ENCODE peak calls at places on chromosomes 5 and 9, in four cellular contexts. T, V, C and U are unnamed samples.

GRCh38 chr9:20292002-20292401 is 330.3 kb downstream of the MLLT3 start:
- DNase-seq in T (no peak), V (no peak), C (peak; percentile 28), U (no peak)

GRCh38 chr9:78369644-78370219 is 72.8 kb downstream of the PSAT1 start:
- DNase-seq in T (peak; percentile 85), V (peak; percentile 77), C (peak; percentile 37), U (peak; percentile 39)

GRCh38 chr9:83920469-83920941 is 727 bp downstream of the KIF27 start:
- DNase-seq in T (no peak), V (peak; percentile 71), C (no peak), U (no peak)

GRCh38 chr9:3516667-3517330 is 9.0 kb downstream of the RFX3 start:
- DNase-seq in T (no peak), V (no peak), C (no peak), U (no peak)

GRCh38 chr9:98248737-98249474 is 6.5 kb downstream of the TBC1D2 start:
- DNase-seq in T (no peak), V (peak; percentile 71), C (peak; percentile 68), U (no peak)

GRCh38 chr5:74127377-74128338 is 501.7 kb downstream of the ARHGEF28 start:
- DNase-seq in T (peak; percentile 69), V (no peak), C (peak; percentile 23), U (no peak)

GRCh38 chr5:118611332-118611945 is 376.9 kb downstream of the DTWD2 start:
- DNase-seq in T (peak; percentile 52), V (peak; percentile 37), C (peak; percentile 54), U (no peak)

GRCh38 chr5:179239256-179240135 is 105.8 kb downstream of the ADAMTS2 start:
- DNase-seq in T (no peak), V (no peak), C (no peak), U (peak; percentile 2)

GRCh38 chr5:174271316-174271715 is 225.8 kb downstream of the NSG2 start:
- DNase-seq in T (no peak), V (no peak), C (peak; percentile 34), U (no peak)

GRCh38 chr9:128192601-128193371 is 1.4 kb upstream of the CIZ1 start:
- DNase-seq in T (peak; percentile 51), V (no peak), C (peak; percentile 97), U (no peak)

GRCh38 chr9:99851028-99851822 is 29.5 kb downstream of the NR4A3 start:
- DNase-seq in T (no peak), V (no peak), C (no peak), U (peak; percentile 60)

GRCh38 chr5:149414405-149415244 is 35.5 kb upstream of the IL17B start:
- DNase-seq in T (no peak), V (peak; percentile 56), C (no peak), U (no peak)

GRCh38 chr9:91771027-91771426 is 179.0 kb downstream of the ROR2 start:
- DNase-seq in T (no peak), V (peak; percentile 94), C (peak; percentile 61), U (no peak)

GRCh38 chr9:81032030-81032572 is 657.2 kb downstream of the TLE1 start:
- DNase-seq in T (no peak), V (peak; percentile 78), C (no peak), U (no peak)

GRCh38 chr9:87659534-87660419 is 66.1 kb upstream of the CTSL start:
- DNase-seq in T (no peak), V (no peak), C (no peak), U (no peak)

GRCh38 chr9:72524820-72525539 is 3.6 kb downstream of the TMC1 start:
- DNase-seq in T (no peak), V (peak; percentile 86), C (peak; percentile 70), U (peak; percentile 16)

GRCh38 chr9:13064060-13064459 is 215.4 kb downstream of the MPDZ start:
- DNase-seq in T (no peak), V (no peak), C (no peak), U (no peak)

GRCh38 chr5:75716715-75717081 is 539 bp downstream of the POC5 start:
- DNase-seq in T (no peak), V (no peak), C (no peak), U (no peak)

GRCh38 chr5:165135551-165135950 is 1630.1 kb downstream of the MAT2B start:
- DNase-seq in T (no peak), V (no peak), C (no peak), U (no peak)

GRCh38 chr9:1871486-1872181 is 143.5 kb upstream of the SMARCA2 start:
- DNase-seq in T (no peak), V (peak; percentile 1), C (peak; percentile 58), U (no peak)

GRCh38 chr9:131980267-131980916 is 99.3 kb downstream of the MED27 start:
- DNase-seq in T (no peak), V (peak; percentile 24), C (no peak), U (no peak)

GRCh38 chr9:4177970-4178758 is 121.7 kb downstream of the GLIS3 start:
- DNase-seq in T (no peak), V (no peak), C (no peak), U (no peak)

GRCh38 chr9:33988219-33988890 is 60.3 kb downstream of the UBAP2 start:
- DNase-seq in T (no peak), V (no peak), C (no peak), U (peak; percentile 58)

GRCh38 chr9:114837923-114838322 is 32.1 kb upstream of the TNFSF15 start:
- DNase-seq in T (no peak), V (no peak), C (no peak), U (no peak)

GRCh38 chr5:96008987-96009647 is 47.5 kb upstream of the ELL2 start:
- DNase-seq in T (no peak), V (no peak), C (no peak), U (no peak)

GRCh38 chr9:129656795-129657390 is 8.6 kb upstream of the PRRX2 start:
- DNase-seq in T (no peak), V (peak; percentile 42), C (peak; percentile 54), U (no peak)

GRCh38 chr5:69364414-69364813 is 4.9 kb downstream of the AK6 start:
- DNase-seq in T (no peak), V (peak; percentile 11), C (peak; percentile 31), U (no peak)

GRCh38 chr5:14735944-14736343 is 71.4 kb downstream of the OTULIN start:
- DNase-seq in T (no peak), V (no peak), C (no peak), U (no peak)

GRCh38 chr5:32419791-32420190 is 24.7 kb downstream of the ZFR start:
- DNase-seq in T (no peak), V (no peak), C (no peak), U (no peak)

GRCh38 chr5:926416-927171 is 33.9 kb downstream of the TRIP13 start:
- DNase-seq in T (peak; percentile 64), V (peak; percentile 27), C (no peak), U (peak; percentile 45)

GRCh38 chr5:133385346-133385745 is 227.0 kb downstream of the FSTL4 start:
- DNase-seq in T (no peak), V (no peak), C (no peak), U (no peak)

GRCh38 chr9:98404157-98404695 is 148.8 kb upstream of the TBC1D2 start:
- DNase-seq in T (no peak), V (no peak), C (no peak), U (no peak)

GRCh38 chr9:13732290-13732689 is 452.8 kb upstream of the MPDZ start:
- DNase-seq in T (no peak), V (no peak), C (no peak), U (no peak)

GRCh38 chr5:76642390-76643040 is 19.3 kb upstream of the F2RL2 start:
- DNase-seq in T (no peak), V (no peak), C (no peak), U (no peak)

GRCh38 chr5:145996135-145996534 is 59.8 kb downstream of the SH3RF2 start:
- DNase-seq in T (no peak), V (no peak), C (no peak), U (no peak)

GRCh38 chr5:139453683-139454567 is 8.6 kb downstream of the ECSCR start:
- DNase-seq in T (no peak), V (no peak), C (no peak), U (no peak)

GRCh38 chr5:124309241-124309977 is 437.0 kb downstream of the ZNF608 start:
- DNase-seq in T (no peak), V (no peak), C (no peak), U (no peak)

GRCh38 chr9:18896531-18897179 is 136.4 kb downstream of the SAXO1 start:
- DNase-seq in T (no peak), V (no peak), C (no peak), U (no peak)

GRCh38 chr5:178199581-178200434 is 4.5 kb upstream of the HNRNPAB start:
- DNase-seq in T (no peak), V (no peak), C (no peak), U (no peak)

GRCh38 chr5:126812199-126812570 is 35.2 kb downstream of the LMNB1 start:
- DNase-seq in T (no peak), V (no peak), C (no peak), U (no peak)